ENCODE peak calls at places on chromosome 18, in ten cellular contexts. One of them, this sample, is unnamed.

GRCh38 chr18:55841314-55841713 is 253.3 kb upstream of the TCF4 start:
- DNase-seq in tibial nerve: no peak
- DNase-seq in spleen: no peak
- DNase-seq in AG04450: no peak
- DNase-seq in DND-41: no peak
- DNase-seq in progenitor cell of endocrine pancreas: no peak
- DNase-seq in Calu3: no peak
- DNase-seq in glutamatergic neuron: no peak
- DNase-seq in fibroblast of lung: no peak
- DNase-seq in endodermal cell: no peak
- DNase-seq in this sample: no peak

GRCh38 chr18:56172527-56172926 is 465.9 kb downstream of the TXNL1 start:
- DNase-seq in fibroblast of lung: no peak
- DNase-seq in endodermal cell: no peak
- DNase-seq in Calu3: no peak
- DNase-seq in progenitor cell of endocrine pancreas: no peak
- DNase-seq in DND-41: no peak
- DNase-seq in glutamatergic neuron: no peak
- DNase-seq in AG04450: no peak
- DNase-seq in spleen: no peak
- DNase-seq in tibial nerve: no peak
- DNase-seq in this sample: no peak

GRCh38 chr18:21262244-21262643 is 20.2 kb downstream of the GREB1L start:
- DNase-seq in Calu3: no peak
- DNase-seq in progenitor cell of endocrine pancreas: no peak
- DNase-seq in tibial nerve: no peak
- DNase-seq in glutamatergic neuron: no peak
- DNase-seq in DND-41: no peak
- DNase-seq in spleen: no peak
- DNase-seq in fibroblast of lung: no peak
- DNase-seq in endodermal cell: no peak
- DNase-seq in AG04450: no peak
- DNase-seq in this sample: no peak

GRCh38 chr18:47204908-47205522 is 28.9 kb upstream of the IER3IP1 start:
- DNase-seq in spleen: no peak
- DNase-seq in glutamatergic neuron: peak
- DNase-seq in AG04450: peak
- DNase-seq in DND-41: peak
- DNase-seq in tibial nerve: no peak
- DNase-seq in fibroblast of lung: peak
- DNase-seq in Calu3: peak
- DNase-seq in progenitor cell of endocrine pancreas: peak
- DNase-seq in endodermal cell: peak
- DNase-seq in this sample: no peak

GRCh38 chr18:6795307-6795706 is 65.8 kb downstream of the ARHGAP28 start:
- DNase-seq in glutamatergic neuron: no peak
- DNase-seq in Calu3: no peak
- DNase-seq in spleen: no peak
- DNase-seq in endodermal cell: no peak
- DNase-seq in tibial nerve: no peak
- DNase-seq in progenitor cell of endocrine pancreas: no peak
- DNase-seq in AG04450: peak
- DNase-seq in fibroblast of lung: peak
- DNase-seq in DND-41: no peak
- DNase-seq in this sample: no peak

GRCh38 chr18:45998244-45998643 is 31.1 kb upstream of the EPG5 start:
- DNase-seq in fibroblast of lung: no peak
- DNase-seq in DND-41: peak
- DNase-seq in Calu3: no peak
- DNase-seq in endodermal cell: no peak
- DNase-seq in spleen: no peak
- DNase-seq in tibial nerve: no peak
- DNase-seq in AG04450: no peak
- DNase-seq in glutamatergic neuron: no peak
- DNase-seq in progenitor cell of endocrine pancreas: no peak
- DNase-seq in this sample: no peak

GRCh38 chr18:68667121-68667520 is 47.8 kb downstream of the TMX3 start:
- DNase-seq in DND-41: no peak
- DNase-seq in endodermal cell: no peak
- DNase-seq in fibroblast of lung: peak
- DNase-seq in tibial nerve: no peak
- DNase-seq in spleen: no peak
- DNase-seq in glutamatergic neuron: no peak
- DNase-seq in progenitor cell of endocrine pancreas: no peak
- DNase-seq in AG04450: no peak
- DNase-seq in Calu3: no peak
- DNase-seq in this sample: no peak

GRCh38 chr18:9017170-9017899 is 85.2 kb upstream of the NDUFV2 start:
- DNase-seq in fibroblast of lung: peak
- DNase-seq in Calu3: peak
- DNase-seq in tibial nerve: peak
- DNase-seq in DND-41: no peak
- DNase-seq in progenitor cell of endocrine pancreas: no peak
- DNase-seq in glutamatergic neuron: peak
- DNase-seq in AG04450: peak
- DNase-seq in endodermal cell: peak
- DNase-seq in spleen: peak
- DNase-seq in this sample: peak

GRCh38 chr18:41875094-41875780 is 79.8 kb upstream of the PIK3C3 start:
- DNase-seq in glutamatergic neuron: no peak
- DNase-seq in endodermal cell: no peak
- DNase-seq in DND-41: no peak
- DNase-seq in tibial nerve: no peak
- DNase-seq in spleen: no peak
- DNase-seq in progenitor cell of endocrine pancreas: no peak
- DNase-seq in AG04450: peak
- DNase-seq in fibroblast of lung: peak
- DNase-seq in Calu3: no peak
- DNase-seq in this sample: no peak

GRCh38 chr18:79952996-79953559 is 1.6 kb upstream of the SLC66A2 start:
- DNase-seq in fibroblast of lung: no peak
- DNase-seq in endodermal cell: peak
- DNase-seq in progenitor cell of endocrine pancreas: no peak
- DNase-seq in AG04450: no peak
- DNase-seq in DND-41: no peak
- DNase-seq in tibial nerve: no peak
- DNase-seq in Calu3: no peak
- DNase-seq in glutamatergic neuron: peak
- DNase-seq in spleen: peak
- DNase-seq in this sample: peak

GRCh38 chr18:24837065-24837464 is 376.6 kb downstream of the HRH4 start:
- DNase-seq in Calu3: no peak
- DNase-seq in glutamatergic neuron: no peak
- DNase-seq in AG04450: peak
- DNase-seq in fibroblast of lung: peak
- DNase-seq in DND-41: no peak
- DNase-seq in spleen: no peak
- DNase-seq in progenitor cell of endocrine pancreas: no peak
- DNase-seq in tibial nerve: no peak
- DNase-seq in endodermal cell: no peak
- DNase-seq in this sample: no peak

GRCh38 chr18:78875268-78875997 is 104.2 kb upstream of the SALL3 start:
- DNase-seq in progenitor cell of endocrine pancreas: no peak
- DNase-seq in tibial nerve: no peak
- DNase-seq in Calu3: no peak
- DNase-seq in DND-41: peak
- DNase-seq in spleen: no peak
- DNase-seq in AG04450: no peak
- DNase-seq in glutamatergic neuron: peak
- DNase-seq in endodermal cell: peak
- DNase-seq in fibroblast of lung: no peak
- DNase-seq in this sample: no peak

GRCh38 chr18:48161201-48161910 is 230.9 kb upstream of the SMAD2 start:
- DNase-seq in tibial nerve: peak
- DNase-seq in spleen: peak
- DNase-seq in AG04450: no peak
- DNase-seq in DND-41: peak
- DNase-seq in glutamatergic neuron: peak
- DNase-seq in progenitor cell of endocrine pancreas: peak
- DNase-seq in fibroblast of lung: peak
- DNase-seq in endodermal cell: peak
- DNase-seq in Calu3: peak
- DNase-seq in this sample: no peak

DNA sequence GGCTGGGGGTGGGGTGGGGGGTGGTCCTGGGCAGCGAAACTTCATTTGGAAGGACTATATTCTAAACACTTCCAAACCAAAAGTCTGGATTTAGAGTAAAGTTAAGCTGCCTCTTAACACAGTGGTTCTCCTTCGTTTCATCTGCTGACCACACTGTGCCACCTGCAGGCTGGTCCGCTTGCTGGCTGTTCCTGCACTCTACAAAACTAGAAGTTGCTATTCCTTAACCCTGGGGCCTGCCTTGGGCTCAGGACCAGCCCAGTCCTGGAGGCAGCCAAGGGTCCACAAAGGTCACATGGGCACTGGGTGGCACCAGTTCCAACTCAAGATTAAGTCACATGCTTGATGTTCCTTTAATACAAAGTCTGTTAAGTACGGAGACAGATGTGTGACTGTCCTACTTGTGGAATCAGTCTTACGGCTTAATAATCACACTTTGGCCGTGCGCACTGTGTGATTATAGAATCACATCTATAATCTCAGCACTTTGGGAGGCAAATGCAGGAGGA is 195.4 kb downstream of the FAM210A start:
- DNase-seq in tibial nerve: peak
- DNase-seq in glutamatergic neuron: peak
- DNase-seq in endodermal cell: peak
- DNase-seq in progenitor cell of endocrine pancreas: no peak
- DNase-seq in AG04450: no peak
- DNase-seq in spleen: no peak
- DNase-seq in fibroblast of lung: peak
- DNase-seq in DND-41: peak
- DNase-seq in Calu3: peak
- DNase-seq in this sample: no peak
- TF ChIP-seq CTCF in tibial nerve: peak
- TF ChIP-seq CTCF in glutamatergic neuron: no peak
- TF ChIP-seq CTCF in endodermal cell: peak
- TF ChIP-seq CTCF in progenitor cell of endocrine pancreas: peak
- TF ChIP-seq CTCF in AG04450: peak
- TF ChIP-seq CTCF in spleen: peak
- TF ChIP-seq CTCF in fibroblast of lung: peak
- TF ChIP-seq CTCF in DND-41: peak
- TF ChIP-seq CTCF in Calu3: no peak
- TF ChIP-seq CTCF in this sample: peak

GRCh38 chr18:5066380-5066977 is 130.6 kb downstream of the AKAIN1 start:
- DNase-seq in glutamatergic neuron: peak
- DNase-seq in progenitor cell of endocrine pancreas: no peak
- DNase-seq in Calu3: peak
- DNase-seq in spleen: no peak
- DNase-seq in DND-41: peak
- DNase-seq in fibroblast of lung: no peak
- DNase-seq in AG04450: no peak
- DNase-seq in endodermal cell: peak
- DNase-seq in tibial nerve: no peak
- DNase-seq in this sample: no peak
- TF ChIP-seq CTCF in glutamatergic neuron: peak
- TF ChIP-seq CTCF in progenitor cell of endocrine pancreas: peak
- TF ChIP-seq CTCF in Calu3: peak
- TF ChIP-seq CTCF in spleen: peak
- TF ChIP-seq CTCF in DND-41: peak
- TF ChIP-seq CTCF in fibroblast of lung: no peak
- TF ChIP-seq CTCF in AG04450: no peak
- TF ChIP-seq CTCF in endodermal cell: peak
- TF ChIP-seq CTCF in tibial nerve: no peak
- TF ChIP-seq CTCF in this sample: peak

DNA sequence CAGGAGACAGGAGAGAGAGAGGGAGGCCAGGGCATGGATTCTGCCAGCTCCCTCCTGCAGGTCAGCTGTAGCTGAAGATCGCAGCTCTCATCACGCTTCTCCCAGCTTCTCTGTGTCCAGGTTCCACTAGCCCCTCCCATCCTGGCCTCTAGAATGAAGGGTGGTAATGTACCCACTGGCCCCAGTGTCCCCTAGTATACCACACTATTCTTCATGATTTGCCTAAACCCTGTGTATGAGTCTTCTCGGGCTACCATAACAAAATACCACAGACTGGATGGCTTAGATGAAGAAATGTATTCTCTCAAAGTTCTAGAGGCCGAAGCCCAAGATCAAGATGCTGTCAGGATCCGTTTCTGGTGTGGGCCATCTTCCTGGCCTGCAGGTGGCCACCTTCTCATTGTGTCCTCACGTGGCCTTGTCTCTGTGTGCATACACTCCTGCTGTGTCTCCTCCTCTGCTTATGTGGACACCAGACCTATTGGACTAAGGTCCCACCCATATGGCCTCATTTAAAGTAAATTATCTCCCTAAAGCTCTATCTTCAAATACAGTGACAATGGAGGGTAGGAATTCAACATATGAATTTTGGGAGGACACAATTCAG is 77.3 kb downstream of the TNFRSF11A start:
- DNase-seq in progenitor cell of endocrine pancreas: no peak
- DNase-seq in endodermal cell: no peak
- DNase-seq in tibial nerve: no peak
- DNase-seq in AG04450: no peak
- DNase-seq in glutamatergic neuron: no peak
- DNase-seq in Calu3: no peak
- DNase-seq in DND-41: no peak
- DNase-seq in fibroblast of lung: no peak
- DNase-seq in spleen: no peak
- DNase-seq in this sample: no peak
- TF ChIP-seq CTCF in progenitor cell of endocrine pancreas: no peak
- TF ChIP-seq CTCF in endodermal cell: peak
- TF ChIP-seq CTCF in tibial nerve: no peak
- TF ChIP-seq CTCF in AG04450: no peak
- TF ChIP-seq CTCF in glutamatergic neuron: no peak
- TF ChIP-seq CTCF in Calu3: no peak
- TF ChIP-seq CTCF in DND-41: peak
- TF ChIP-seq CTCF in fibroblast of lung: no peak
- TF ChIP-seq CTCF in spleen: no peak
- TF ChIP-seq CTCF in this sample: no peak

DNA sequence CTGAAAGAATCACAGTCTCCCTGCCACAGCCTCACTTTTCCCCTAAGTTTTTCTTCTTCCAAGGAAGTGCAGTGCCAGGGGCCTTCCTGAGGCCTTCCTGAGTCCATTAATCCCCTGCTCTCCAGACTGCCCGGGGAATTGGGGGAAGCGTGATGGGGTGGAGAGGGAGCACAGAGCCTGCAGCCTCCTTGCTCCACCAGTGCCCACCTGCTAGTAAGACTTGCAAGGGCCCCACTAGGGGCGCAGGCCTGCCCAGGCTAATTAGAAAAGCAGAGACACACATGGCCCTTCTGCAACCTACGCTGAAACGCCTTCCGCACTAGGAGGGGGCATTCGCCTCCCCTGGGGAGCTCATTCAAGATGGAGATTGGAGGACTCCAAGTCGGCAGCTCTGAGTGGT is 110.6 kb downstream of the MRO start:
- DNase-seq in glutamatergic neuron: peak
- DNase-seq in endodermal cell: peak
- DNase-seq in DND-41: no peak
- DNase-seq in fibroblast of lung: no peak
- DNase-seq in spleen: peak
- DNase-seq in AG04450: no peak
- DNase-seq in Calu3: no peak
- DNase-seq in tibial nerve: no peak
- DNase-seq in progenitor cell of endocrine pancreas: no peak
- DNase-seq in this sample: no peak
- TF ChIP-seq CTCF in glutamatergic neuron: no peak
- TF ChIP-seq CTCF in endodermal cell: peak
- TF ChIP-seq CTCF in DND-41: no peak
- TF ChIP-seq CTCF in fibroblast of lung: no peak
- TF ChIP-seq CTCF in spleen: no peak
- TF ChIP-seq CTCF in AG04450: no peak
- TF ChIP-seq CTCF in Calu3: no peak
- TF ChIP-seq CTCF in tibial nerve: no peak
- TF ChIP-seq CTCF in progenitor cell of endocrine pancreas: peak
- TF ChIP-seq CTCF in this sample: no peak